ENCODE peak calls at places on chromosomes 11 and 22, in eight cellular contexts. P is mammary epithelial cell; X is HCT116; A is mesothelial cell of epicardium; O is breast epithelium; J is CD8-positive, alpha-beta T cell; G is astrocyte of the spinal cord; N is GM10248. W is an unnamed sample.

GRCh38 chr11:35006389-35007128 is 90.1 kb downstream of the PDHX start:
- DNase-seq in P (no peak), X (no peak), A (no peak), O (no peak), J (no peak), G (peak), N (peak), W (no peak)

GRCh38 chr22:19290400-19291217 is 910 bp downstream of the CLTCL1 start:
- DNase-seq in P (no peak), X (no peak), A (no peak), O (no peak), J (peak), G (peak), N (no peak), W (no peak)

GRCh38 chr11:65865550-65866172 is 5.4 kb downstream of the MUS81 start:
- DNase-seq in P (no peak), X (no peak), A (no peak), O (no peak), J (no peak), G (no peak), N (no peak), W (no peak)

GRCh38 chr11:119573858-119574257 is 150.9 kb upstream of the THY1 start:
- DNase-seq in P (no peak), X (no peak), A (no peak), O (no peak), J (no peak), G (no peak), N (no peak), W (no peak)

GRCh38 chr11:4064278-4064955 is 30.2 kb upstream of the RRM1 start:
- DNase-seq in P (no peak), X (no peak), A (no peak), O (no peak), J (no peak), G (no peak), N (no peak), W (no peak)

GRCh38 chr11:61907282-61907681 is 10.1 kb downstream of the RAB3IL1 start:
- DNase-seq in P (no peak), X (no peak), A (no peak), O (no peak), J (no peak), G (no peak), N (no peak), W (no peak)

GRCh38 chr22:49913026-49913425 is 5.2 kb downstream of the ALG12 start:
- DNase-seq in P (no peak), X (no peak), A (no peak), O (no peak), J (no peak), G (no peak), N (no peak), W (no peak)

GRCh38 chr11:85718991-85719807 is 33.2 kb upstream of the CCDC89 start:
- DNase-seq in P (peak), X (peak), A (no peak), O (no peak), J (no peak), G (peak), N (no peak), W (peak)

GRCh38 chr22:32583074-32583677 is 108.6 kb downstream of the FBXO7 start:
- DNase-seq in P (no peak), X (no peak), A (no peak), O (no peak), J (no peak), G (no peak), N (no peak), W (peak)

GRCh38 chr22:29166180-29166579 is 39.5 kb upstream of the EMID1 start:
- DNase-seq in P (no peak), X (no peak), A (no peak), O (no peak), J (no peak), G (no peak), N (peak), W (no peak)

GRCh38 chr11:33065445-33066178 is 26.2 kb downstream of the TCP11L1 start:
- DNase-seq in P (peak), X (peak), A (peak), O (peak), J (peak), G (peak), N (peak), W (peak)

GRCh38 chr11:118608268-118609214 is 1.1 kb downstream of the PHLDB1 start:
- DNase-seq in P (peak), X (no peak), A (peak), O (no peak), J (peak), G (peak), N (peak), W (peak)

GRCh38 chr11:16239130-16240105 is 116.9 kb downstream of the SOX6 start:
- DNase-seq in P (no peak), X (no peak), A (no peak), O (no peak), J (no peak), G (no peak), N (no peak), W (no peak)

GRCh38 chr11:118618115-118618990 is 10.9 kb downstream of the PHLDB1 start:
- DNase-seq in P (peak), X (no peak), A (no peak), O (peak), J (no peak), G (peak), N (no peak), W (no peak)

GRCh38 chr22:23245045-23245798 is 64.9 kb downstream of the BCR start:
- DNase-seq in P (peak), X (no peak), A (no peak), O (no peak), J (no peak), G (peak), N (no peak), W (peak)

GRCh38 chr11:81644239-81644840 is 1089.3 kb downstream of the FAM181B start:
- DNase-seq in P (peak), X (peak), A (no peak), O (no peak), J (no peak), G (peak), N (peak), W (no peak)

GRCh38 chr11:1515082-1516060 is 28.8 kb upstream of the MOB2 start:
- DNase-seq in P (peak), X (peak), A (peak), O (peak), J (peak), G (peak), N (peak), W (peak)

GRCh38 chr11:76674517-76675400 is 4.2 kb upstream of the LRRC32 start:
- DNase-seq in P (no peak), X (no peak), A (no peak), O (no peak), J (no peak), G (no peak), N (peak), W (no peak)

GRCh38 chr22:45218974-45219373 is 21.7 kb downstream of the KIAA0930 start:
- DNase-seq in P (no peak), X (no peak), A (no peak), O (no peak), J (no peak), G (no peak), N (peak), W (no peak)

GRCh38 chr11:111815489-111815888 is 49.3 kb upstream of the PPP2R1B start:
- DNase-seq in P (no peak), X (no peak), A (no peak), O (no peak), J (no peak), G (no peak), N (no peak), W (no peak)

GRCh38 chr11:34787348-34787747 is 128.8 kb downstream of the APIP start:
- DNase-seq in P (no peak), X (no peak), A (no peak), O (no peak), J (no peak), G (no peak), N (no peak), W (no peak)

GRCh38 chr11:43558056-43558455 is 122.5 kb upstream of the HSD17B12 start:
- DNase-seq in P (no peak), X (no peak), A (no peak), O (no peak), J (no peak), G (no peak), N (no peak), W (no peak)
- TF ChIP-seq CTCF in P (no peak), X (no peak), A (no peak), O (no peak), J (no peak), G (no peak), N (no peak), W (no peak)

GRCh38 chr11:67095214-67095507 is 23.9 kb upstream of the KDM2A start:
- DNase-seq in P (no peak), X (no peak), A (no peak), O (no peak), J (no peak), G (no peak), N (no peak), W (no peak)

GRCh38 chr11:67098799-67099198 is 20.3 kb upstream of the KDM2A start:
- DNase-seq in P (no peak), X (no peak), A (no peak), O (no peak), J (no peak), G (no peak), N (no peak), W (no peak)

GRCh38 chr11:67102664-67103063 is 16.4 kb upstream of the KDM2A start:
- DNase-seq in P (no peak), X (no peak), A (no peak), O (no peak), J (no peak), G (no peak), N (no peak), W (no peak)

GRCh38 chr11:67099841-67100324 is 19.2 kb upstream of the KDM2A start:
- DNase-seq in P (no peak), X (no peak), A (no peak), O (no peak), J (no peak), G (no peak), N (peak), W (no peak)
- TF ChIP-seq CTCF in P (no peak), X (no peak), A (no peak), O (no peak), J (no peak), G (no peak), N (no peak), W (no peak)

GRCh38 chr11:106276859-106277436 is 199.5 kb downstream of the AASDHPPT start:
- DNase-seq in P (no peak), X (no peak), A (no peak), O (no peak), J (no peak), G (peak), N (no peak), W (no peak)
- TF ChIP-seq CTCF in P (peak), X (peak), A (no peak), O (no peak), J (no peak), G (peak), N (no peak), W (no peak)

DNA sequence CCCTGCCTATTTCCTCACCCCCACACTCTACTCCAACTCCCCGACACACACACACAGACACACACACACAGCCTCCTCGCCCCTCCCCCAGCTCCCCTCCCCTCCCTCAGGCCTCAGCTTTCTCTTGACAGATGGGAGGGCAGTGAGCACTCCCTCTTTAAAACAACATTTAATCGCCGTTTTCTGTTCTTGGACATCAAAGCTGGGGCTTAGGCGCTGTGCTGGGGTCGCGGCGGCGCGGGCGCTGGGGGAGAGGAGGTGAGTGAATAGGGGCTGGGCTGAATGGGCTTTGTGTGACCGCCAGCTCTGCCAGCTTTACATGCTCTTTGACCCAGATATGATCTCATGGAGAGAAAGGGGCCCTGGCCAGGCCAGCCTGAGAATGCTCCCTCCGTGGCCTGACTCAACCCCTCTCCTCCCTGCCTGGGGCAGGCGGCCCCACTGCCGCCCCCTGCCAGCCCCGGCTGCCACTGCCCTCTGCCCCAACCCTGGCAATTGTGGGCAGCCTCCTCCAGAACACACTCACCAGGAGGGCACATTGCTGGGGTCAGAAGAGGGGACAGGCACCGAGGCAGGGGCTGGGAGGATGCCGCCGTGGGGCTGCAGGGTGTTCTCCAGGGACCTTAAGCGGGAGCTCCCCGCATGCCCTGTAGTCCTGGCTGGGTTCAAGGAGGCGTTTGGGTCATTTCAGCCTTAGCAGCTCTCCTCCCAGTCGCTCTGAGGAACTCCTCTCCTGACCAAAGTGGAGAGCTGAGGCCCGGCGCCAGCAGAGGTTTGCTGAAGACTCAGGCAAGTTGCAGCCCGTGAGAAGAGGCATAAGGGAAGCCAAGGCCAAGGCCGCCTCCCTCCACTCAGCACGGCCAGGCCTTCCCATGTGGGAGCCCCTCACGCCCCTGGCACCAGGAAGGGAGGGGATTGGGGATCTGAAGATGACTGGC is 38.3 kb upstream of the NNMT start:
- DNase-seq in P (no peak), X (no peak), A (no peak), O (peak), J (no peak), G (peak), N (no peak), W (no peak)
- TF ChIP-seq CTCF in P (no peak), X (no peak), A (no peak), O (peak), J (no peak), G (peak), N (no peak), W (no peak)

GRCh38 chr11:41431784-41432183 is 27.7 kb downstream of the LRRC4C start:
- DNase-seq in P (no peak), X (no peak), A (peak), O (no peak), J (no peak), G (no peak), N (no peak), W (no peak)
- TF ChIP-seq CTCF in P (peak), X (peak), A (no peak), O (no peak), J (no peak), G (peak), N (peak), W (no peak)

GRCh38 chr11:74683279-74683871 is 47.9 kb downstream of the CHRDL2 start:
- DNase-seq in P (no peak), X (no peak), A (no peak), O (no peak), J (no peak), G (no peak), N (no peak), W (peak)
- TF ChIP-seq CTCF in P (peak), X (peak), A (peak), O (peak), J (no peak), G (peak), N (peak), W (no peak)